ENCODE peak calls at places on chromosomes 7 and 10, in nine cellular contexts. G is mucosa of gallbladder; C is COR-L47; Q is HS-5; M is activated T-cell treated with anti-CD3 and anti-CD28 coated beads for 1 hour; V is AG10803; D is left colon; K is natural killer cell treated with Interleukin-12 subunit alpha and Interleukin-12 subunit beta and Interleukin-15 and Interleukin-18, amount 100 ng/mL, for 72 hours; P is activated CD4-positive, alpha-beta T cell treated with anti-CD3 and anti-CD28 coated beads, Interleukin-2, amount 50 U/mL, for 48 hours. T is an unnamed sample.

GRCh38 chr10:117933036-117933435 is 113.7 kb downstream of the RAB11FIP2 start:
- DNase-seq in G (no peak), C (no peak), Q (no peak), M (no peak), V (peak; percentile 26), D (no peak), K (no peak), P (no peak), T (no peak)

GRCh38 chr10:10418397-10418796 is 599.3 kb upstream of the CELF2 start:
- DNase-seq in G (no peak), C (no peak), Q (no peak), M (no peak), V (no peak), D (no peak), K (no peak), P (no peak), T (no peak)

GRCh38 chr10:79101560-79101971 is 32.8 kb downstream of the ZMIZ1 start:
- DNase-seq in G (no peak), C (no peak), Q (no peak), M (no peak), V (no peak), D (no peak), K (no peak), P (no peak), T (no peak)

GRCh38 chr10:103917326-103918052 is 495 bp downstream of the STN1 start:
- DNase-seq in G (no peak), C (no peak), Q (no peak), M (no peak), V (no peak), D (peak; percentile 74), K (no peak), P (no peak), T (peak; percentile 29)

GRCh38 chr10:58438340-58438739 is 53.1 kb downstream of the TFAM start:
- DNase-seq in G (no peak), C (no peak), Q (peak; percentile 76), M (no peak), V (peak; percentile 91), D (no peak), K (no peak), P (no peak), T (no peak)

GRCh38 chr7:43674559-43675436 is 54.5 kb downstream of the COA1 start:
- DNase-seq in G (no peak), C (no peak), Q (peak; percentile 82), M (no peak), V (peak; percentile 93), D (no peak), K (no peak), P (no peak), T (peak; percentile 40)

GRCh38 chr7:129308047-129308446 is 83.2 kb downstream of the AHCYL2 start:
- DNase-seq in G (no peak), C (no peak), Q (no peak), M (no peak), V (peak; percentile 33), D (no peak), K (no peak), P (no peak), T (no peak)

GRCh38 chr7:94055963-94056362 is 51.8 kb upstream of the BET1 start:
- DNase-seq in G (no peak), C (no peak), Q (no peak), M (no peak), V (peak; percentile 22), D (no peak), K (no peak), P (no peak), T (no peak)

GRCh38 chr7:129943352-129943751 is 9.4 kb downstream of the UBE2H start:
- DNase-seq in G (no peak), C (no peak), Q (no peak), M (no peak), V (no peak), D (no peak), K (no peak), P (no peak), T (no peak)

GRCh38 chr10:129728246-129728820 is 235.7 kb downstream of the EBF3 start:
- DNase-seq in G (no peak), C (no peak), Q (no peak), M (no peak), V (no peak), D (no peak), K (no peak), P (no peak), T (no peak)

GRCh38 chr10:86195521-86195920 is 171.1 kb downstream of the GRID1 start:
- DNase-seq in G (no peak), C (peak; percentile 16), Q (no peak), M (no peak), V (no peak), D (no peak), K (no peak), P (no peak), T (no peak)

GRCh38 chr7:129784437-129784782 is 168.3 kb downstream of the UBE2H start:
- DNase-seq in G (no peak), C (no peak), Q (no peak), M (no peak), V (no peak), D (peak; percentile 30), K (no peak), P (no peak), T (no peak)

GRCh38 chr7:100493476-100494264 is 9.9 kb downstream of the NYAP1 start:
- DNase-seq in G (no peak), C (no peak), Q (no peak), M (peak; percentile 54), V (no peak), D (peak; percentile 76), K (no peak), P (peak; percentile 65), T (peak; percentile 34)

GRCh38 chr10:87847550-87847949 is 15.8 kb downstream of the KLLN start:
- DNase-seq in G (no peak), C (no peak), Q (no peak), M (no peak), V (peak; percentile 35), D (no peak), K (no peak), P (no peak), T (no peak)

GRCh38 chr7:36216063-36216684 is 63.1 kb downstream of the EEPD1 start:
- DNase-seq in G (peak; percentile 50), C (no peak), Q (no peak), M (no peak), V (peak; percentile 65), D (no peak), K (no peak), P (no peak), T (no peak)

GRCh38 chr10:22620140-22620857 is 94.1 kb downstream of the PIP4K2A start:
- DNase-seq in G (no peak), C (peak; percentile 30), Q (peak; percentile 80), M (no peak), V (peak; percentile 94), D (peak; percentile 52), K (no peak), P (peak; percentile 27), T (peak; percentile 60)

GRCh38 chr7:146053492-146053891 is 63.1 kb upstream of the CNTNAP2 start:
- DNase-seq in G (no peak), C (no peak), Q (no peak), M (no peak), V (no peak), D (no peak), K (no peak), P (no peak), T (no peak)

GRCh38 chr10:75967491-75967890 is 536.1 kb downstream of the LRMDA start:
- DNase-seq in G (no peak), C (peak; percentile 51), Q (no peak), M (no peak), V (no peak), D (no peak), K (no peak), P (no peak), T (no peak)

GRCh38 chr7:40015790-40016296 is 65.8 kb downstream of the CDK13 start:
- DNase-seq in G (peak; percentile 27), C (peak; percentile 21), Q (no peak), M (no peak), V (peak; percentile 42), D (peak; percentile 25), K (no peak), P (no peak), T (peak; percentile 49)

GRCh38 chr7:30027065-30027456 is 559 bp upstream of the FKBP14 start:
- DNase-seq in G (peak; percentile 32), C (no peak), Q (no peak), M (no peak), V (peak; percentile 25), D (no peak), K (no peak), P (no peak), T (peak; percentile 53)